ENCODE peak calls at places on chromosome 1, in nine cellular contexts. X is A549; C is NCI-H1417; R is skeletal muscle cell; W is activated CD4-positive, alpha-beta T cell treated with anti-CD3 and anti-CD28 coated beads for 36 hours; S is NCI-H226; E is progenitor cell of endocrine pancreas; I is RWPE1; O is Panc1. V is an unnamed sample.

GRCh38 chr1:14812189-14812588 is 213.7 kb downstream of the KAZN start:
- DNase-seq in W (no peak), E (no peak), O (no peak), R (no peak), X (no peak), I (no peak), C (no peak), S (no peak), V (no peak)

GRCh38 chr1:207407655-207408256 is 46.4 kb upstream of the CR2 start:
- DNase-seq in S (no peak), R (peak), I (no peak), O (no peak), C (no peak), X (no peak), W (no peak), E (no peak), V (no peak)

GRCh38 chr1:156885314-156885713 is 8.2 kb upstream of the PEAR1 start:
- DNase-seq in W (no peak), O (no peak), S (no peak), E (no peak), R (no peak), I (no peak), X (no peak), C (no peak), V (no peak)

GRCh38 chr1:115184260-115184950 is 95.1 kb upstream of the TSPAN2 start:
- DNase-seq in C (no peak), O (no peak), S (no peak), R (no peak), I (no peak), X (no peak), E (no peak), W (peak), V (no peak)

GRCh38 chr1:221891708-221892107 is 149.8 kb upstream of the DUSP10 start:
- DNase-seq in I (peak), E (no peak), O (no peak), W (no peak), X (no peak), R (peak), S (no peak), C (no peak), V (no peak)

GRCh38 chr1:198830397-198830796 is 191.6 kb downstream of the PTPRC start:
- DNase-seq in I (no peak), S (no peak), C (no peak), O (no peak), R (no peak), W (peak), E (no peak), X (no peak), V (no peak)

GRCh38 chr1:27296773-27297214 is 25.2 kb upstream of the TMEM222 start:
- DNase-seq in X (peak), O (no peak), S (peak), E (peak), C (peak), I (peak), W (peak), R (no peak), V (peak)

GRCh38 chr1:6421266-6421665 is 1.5 kb upstream of the HES2 start:
- DNase-seq in C (no peak), X (no peak), R (no peak), O (no peak), I (no peak), S (no peak), E (no peak), W (no peak), V (no peak)

GRCh38 chr1:185499986-185500626 is 183.1 kb upstream of the IVNS1ABP start:
- DNase-seq in I (peak), W (peak), S (peak), E (no peak), O (no peak), C (no peak), R (peak), X (no peak), V (no peak)

GRCh38 chr1:172360511-172360910 is 60.0 kb upstream of the C1orf105 start:
- DNase-seq in C (peak), R (no peak), X (peak), W (no peak), O (no peak), E (peak), I (no peak), S (no peak), V (no peak)

GRCh38 chr1:25208561-25209222 is 23.6 kb downstream of the SYF2 start:
- DNase-seq in C (no peak), I (no peak), O (no peak), X (no peak), S (no peak), R (no peak), W (no peak), E (no peak), V (no peak)

GRCh38 chr1:6185635-6186382 is 5.7 kb upstream of the CHD5 start:
- DNase-seq in E (no peak), O (no peak), I (no peak), W (peak), S (no peak), R (no peak), C (no peak), X (no peak), V (no peak)

GRCh38 chr1:21622466-21623315 is 46.5 kb downstream of the RAP1GAP start:
- DNase-seq in C (no peak), S (peak), R (no peak), I (peak), E (peak), W (peak), X (no peak), O (no peak), V (no peak)

GRCh38 chr1:234610061-234610581 is at the start of gene IRF2BP2:
- DNase-seq in S (peak), R (no peak), I (peak), X (peak), C (peak), O (no peak), W (peak), E (peak), V (peak)

GRCh38 chr1:245604979-245605378 is 450.2 kb downstream of the KIF26B start:
- DNase-seq in R (no peak), I (no peak), W (no peak), X (no peak), E (no peak), C (no peak), O (no peak), S (no peak), V (no peak)

GRCh38 chr1:54888080-54888733 is 1.2 kb upstream of the DHCR24 start:
- DNase-seq in C (peak), R (no peak), E (no peak), I (no peak), X (no peak), W (no peak), O (no peak), S (no peak), V (no peak)

GRCh38 chr1:241947355-241947754 is 10.2 kb upstream of the BECN2 start:
- DNase-seq in X (no peak), E (no peak), S (no peak), R (no peak), I (no peak), C (no peak), W (no peak), O (no peak), V (no peak)

GRCh38 chr1:228098323-228098931 is 4.7 kb downstream of the C1orf35 start:
- DNase-seq in R (no peak), S (no peak), X (no peak), I (no peak), E (no peak), O (no peak), C (no peak), W (no peak), V (no peak)

GRCh38 chr1:94823116-94823515 is 3.0 kb downstream of the SLC44A3 start:
- DNase-seq in R (no peak), X (no peak), O (no peak), S (no peak), I (no peak), W (no peak), E (no peak), C (no peak), V (no peak)

GRCh38 chr1:46556822-46557221 is 5.4 kb upstream of the KNCN start:
- DNase-seq in X (peak), C (no peak), I (peak), E (no peak), S (peak), W (no peak), R (no peak), O (no peak), V (no peak)

GRCh38 chr1:12015001-12015491 is 4.3 kb upstream of the MIIP start:
- DNase-seq in X (no peak), I (peak), C (no peak), R (no peak), O (no peak), S (no peak), W (no peak), E (no peak), V (no peak)

GRCh38 chr1:179178965-179179364 is 50.5 kb downstream of the ABL2 start:
- DNase-seq in C (no peak), R (no peak), S (peak), O (no peak), W (no peak), X (no peak), E (no peak), I (peak), V (no peak)

GRCh38 chr1:186715887-186716809 is 35.9 kb upstream of the PTGS2 start:
- DNase-seq in I (no peak), E (no peak), O (no peak), X (peak), S (no peak), W (no peak), R (no peak), C (no peak), V (no peak)

GRCh38 chr1:73909043-73909567 is 288.9 kb downstream of the LRRIQ3 start:
- DNase-seq in S (no peak), E (no peak), X (no peak), R (no peak), C (peak), O (no peak), W (no peak), I (no peak), V (no peak)

GRCh38 chr1:161738627-161739287 is 10.8 kb upstream of the DUSP12 start:
- DNase-seq in S (peak), O (no peak), E (no peak), W (peak), I (peak), X (peak), C (no peak), R (no peak), V (peak)

GRCh38 chr1:208475951-208476824 is 232.0 kb upstream of the PLXNA2 start:
- DNase-seq in S (no peak), X (peak), O (no peak), W (no peak), I (no peak), R (peak), C (no peak), E (no peak), V (peak)

GRCh38 chr1:14937288-14937949 is 216.1 kb upstream of the TMEM51 start:
- DNase-seq in R (no peak), X (no peak), E (no peak), S (no peak), W (no peak), I (no peak), O (no peak), C (no peak), V (no peak)

GRCh38 chr1:14817223-14818170 is 219.0 kb downstream of the KAZN start:
- DNase-seq in S (no peak), R (no peak), X (no peak), E (no peak), C (no peak), O (no peak), I (no peak), W (no peak), V (no peak)

GRCh38 chr1:25486602-25487001 is 55.9 kb downstream of the MACO1 start:
- DNase-seq in I (no peak), C (no peak), W (no peak), S (no peak), X (peak), R (no peak), E (no peak), O (no peak), V (no peak)

GRCh38 chr1:201389066-201389465 is 10.1 kb downstream of the LAD1 start:
- DNase-seq in X (no peak), C (no peak), W (no peak), S (no peak), R (no peak), E (no peak), O (no peak), I (no peak), V (no peak)

GRCh38 chr1:170075186-170075585 is 691 bp upstream of the KIFAP3 start:
- DNase-seq in S (no peak), C (no peak), W (peak), R (no peak), X (no peak), O (no peak), I (no peak), E (no peak), V (peak)

GRCh38 chr1:18100493-18101063 is 7.0 kb upstream of the IGSF21 start:
- DNase-seq in W (peak), E (peak), I (peak), S (peak), R (peak), O (peak), X (peak), C (peak), V (peak)

GRCh38 chr1:247681288-247681897 is 1.9 kb upstream of the OR13G1 start:
- DNase-seq in S (peak), W (peak), C (peak), I (peak), R (no peak), E (peak), O (peak), X (peak), V (peak)

GRCh38 chr1:55195523-55196233 is 19.5 kb downstream of the USP24 start:
- DNase-seq in I (no peak), O (no peak), C (no peak), S (no peak), E (no peak), W (no peak), R (peak), X (no peak), V (no peak)

GRCh38 chr1:54403808-54404261 is 2.4 kb downstream of the SSBP3 start:
- DNase-seq in E (no peak), O (no peak), W (peak), C (no peak), X (no peak), R (peak), I (peak), S (peak), V (no peak)

V was measured in NCI-H1105.